ENCODE peak calls at places on chromosomes 13 and 19, in nine cellular contexts. E is ovary, D is A549, B is AG04450, M is IMR-90, S is mammary epithelial cell, N is body of pancreas, W is Peyer's patch, Q is upper lobe of left lung. X is an unnamed sample.

GRCh38 chr13:49571299-49572240 is 13.8 kb downstream of the RCBTB1 start:
- DNase-seq in D (no peak), N (no peak), S (no peak), W (no peak), E (no peak), M (no peak), B (no peak), Q (peak), X (no peak)

GRCh38 chr13:104949840-104950805 is 1585.3 kb downstream of the EFNB2 start:
- DNase-seq in B (no peak), E (no peak), Q (no peak), D (no peak), W (no peak), M (no peak), N (no peak), S (no peak), X (no peak)

GRCh38 chr13:112719016-112719415 is 29.2 kb downstream of the ATP11A start:
- DNase-seq in B (no peak), D (no peak), M (peak), N (no peak), S (no peak), Q (no peak), E (peak), W (no peak), X (no peak)

GRCh38 chr19:719081-719512 is 10.4 kb downstream of the PALM start:
- DNase-seq in S (no peak), M (no peak), W (no peak), E (peak), D (no peak), N (peak), Q (no peak), B (no peak), X (no peak)

GRCh38 chr13:101416181-101417042 is at the start of gene NALCN:
- DNase-seq in M (no peak), W (no peak), N (peak), S (peak), D (peak), E (peak), B (no peak), Q (no peak), X (no peak)

GRCh38 chr13:24032252-24032651 is 128.3 kb upstream of the SPATA13 start:
- DNase-seq in N (no peak), S (no peak), D (no peak), E (no peak), M (peak), Q (no peak), B (peak), W (no peak), X (no peak)

GRCh38 chr19:932647-933552 is 7.1 kb downstream of the ARID3A start:
- DNase-seq in E (peak), D (no peak), B (peak), N (peak), S (peak), W (peak), M (peak), Q (peak), X (peak)

GRCh38 chr19:22199171-22199570 is 2.4 kb upstream of the ZNF676 start:
- DNase-seq in N (no peak), M (no peak), D (no peak), S (no peak), B (no peak), Q (no peak), W (no peak), E (no peak), X (no peak)

GRCh38 chr19:47369923-47370625 is 21.0 kb downstream of the DHX34 start:
- DNase-seq in N (no peak), D (no peak), M (peak), E (no peak), Q (peak), W (no peak), S (no peak), B (peak), X (no peak)

GRCh38 chr13:31192306-31192705 is 7.5 kb upstream of the B3GLCT start:
- DNase-seq in B (no peak), Q (no peak), W (no peak), M (no peak), D (no peak), S (no peak), N (no peak), E (no peak), X (no peak)

GRCh38 chr19:38693380-38694223 is 46.2 kb downstream of the ACTN4 start:
- DNase-seq in Q (peak), B (no peak), S (peak), D (peak), N (peak), M (peak), E (no peak), W (peak), X (peak)

GRCh38 chr13:40053401-40053800 is 397.9 kb downstream of the COG6 start:
- DNase-seq in E (no peak), M (no peak), B (no peak), N (no peak), D (no peak), Q (no peak), W (no peak), S (no peak), X (no peak)

GRCh38 chr19:30778961-30779690 is 406.9 kb downstream of the ZNF536 start:
- DNase-seq in B (no peak), M (no peak), N (no peak), E (no peak), D (no peak), W (no peak), S (no peak), Q (no peak), X (no peak)

GRCh38 chr19:47113446-47114348 is at the start of gene ZC3H4:
- DNase-seq in D (peak), M (peak), W (peak), Q (peak), N (peak), S (peak), B (peak), E (peak), X (peak)

GRCh38 chr13:50033696-50034095 is 18.5 kb downstream of the KCNRG start:
- DNase-seq in E (no peak), S (no peak), M (peak), Q (no peak), W (no peak), N (no peak), D (no peak), B (no peak), X (no peak)

GRCh38 chr13:106152047-106152446 is 383.4 kb downstream of the EFNB2 start:
- DNase-seq in M (no peak), S (peak), W (no peak), N (no peak), D (no peak), Q (no peak), E (no peak), B (no peak), X (no peak)

GRCh38 chr19:5719961-5720790 is at the start of the genes CATSPERD and LONP1:
- DNase-seq in E (peak), Q (peak), W (peak), S (peak), D (peak), N (peak), B (peak), M (peak), X (peak)
- H3K27ac ChIP-seq in E (peak), Q (peak), W (peak), S (peak), D (peak), N (peak), B (peak), M (peak), X (peak)

GRCh38 chr19:42594617-42595489 is at the start of gene CEACAM8:
- DNase-seq in S (no peak), W (no peak), N (no peak), Q (peak), B (no peak), M (no peak), E (no peak), D (no peak), X (no peak)
- TF ChIP-seq CTCF in S (no peak), W (no peak), N (no peak), Q (no peak), B (no peak), M (no peak), E (no peak), D (no peak), X (no peak)

GRCh38 chr19:18098891-18099622 is 1.5 kb downstream of the MAST3 start:
- DNase-seq in M (no peak), S (no peak), Q (no peak), D (no peak), E (no peak), N (no peak), B (no peak), W (peak), X (peak)

GRCh38 chr19:18099623-18099995 is 2.0 kb downstream of the MAST3 start:
- DNase-seq in B (no peak), Q (no peak), D (no peak), E (no peak), M (no peak), S (no peak), N (no peak), W (no peak), X (no peak)

GRCh38 chr19:18096258-18096657 is 1.3 kb upstream of the MAST3 start:
- DNase-seq in M (no peak), N (no peak), B (no peak), W (no peak), Q (no peak), D (no peak), E (no peak), S (no peak), X (no peak)

GRCh38 chr19:18097993-18098890 is 664 bp downstream of the MAST3 start:
- DNase-seq in M (no peak), W (no peak), E (no peak), S (no peak), N (no peak), Q (no peak), B (no peak), D (no peak), X (no peak)

DNA sequence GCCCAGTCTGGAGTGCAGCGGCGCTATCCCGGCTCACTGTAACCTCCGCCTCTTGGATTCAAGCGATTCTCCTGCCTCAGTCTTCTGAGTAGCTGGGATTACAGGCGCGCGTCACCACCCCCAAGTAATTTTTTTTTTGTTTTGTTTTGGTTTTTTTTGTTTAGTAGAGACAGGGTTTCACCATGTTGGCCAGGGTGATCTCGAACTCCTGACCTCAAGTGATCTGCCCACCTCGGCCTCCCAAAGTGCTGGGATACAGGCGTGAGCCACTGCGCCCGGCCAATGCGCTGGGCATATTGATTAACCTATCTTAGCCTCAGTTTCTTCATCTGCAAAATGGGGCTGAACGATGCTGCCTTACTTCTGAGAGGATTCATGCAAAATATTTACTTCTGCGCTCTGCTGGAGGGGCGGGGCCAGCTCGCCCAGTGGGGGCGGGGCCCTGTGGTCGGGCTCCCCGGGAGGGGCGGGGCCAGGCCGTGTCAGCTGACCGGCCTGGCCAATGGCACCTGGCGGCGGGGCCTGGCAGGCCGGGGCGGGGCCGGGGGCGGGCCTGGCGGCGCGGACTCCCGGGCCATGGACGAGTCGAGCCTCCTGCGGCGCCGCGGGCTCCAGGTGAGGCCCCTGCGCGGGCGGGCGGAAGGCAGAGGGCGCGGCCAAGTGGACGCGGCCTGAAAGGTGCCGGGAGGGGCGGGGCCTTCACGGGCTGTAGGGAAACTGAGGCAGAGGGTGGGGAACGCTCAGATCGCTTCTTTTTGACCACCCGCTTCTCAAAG is at the start of gene MAST3:
- DNase-seq in D (peak), W (peak), S (peak), N (peak), B (no peak), E (peak), Q (peak), M (peak), X (peak)
- H3K27ac ChIP-seq in D (peak), W (peak), S (no peak), N (no peak), B (no peak), E (no peak), Q (peak), M (no peak), X (no peak)

GRCh38 chr19:58128041-58128685 is 22.4 kb downstream of the ZNF329 start:
- DNase-seq in N (no peak), B (no peak), M (no peak), D (no peak), S (no peak), E (no peak), Q (no peak), W (no peak), X (no peak)
- TF ChIP-seq CTCF in N (no peak), B (no peak), M (no peak), D (no peak), S (no peak), E (no peak), Q (no peak), W (no peak), X (no peak)

X was measured in upper lobe of right lung.